ENCODE peak calls at places on chromosomes 12 and 14, in ten cellular contexts. A is colonic mucosa, Q is K562, E is PC-3, W is mesendoderm, R is fibroblast of lung, O is GM12878, J is MM.1S, K is mesenchymal stem cell, T is IMR-90. S is an unnamed sample. For H3K4me1, the result is how much of the 10 kb centered on the place peaks cover.

GRCh38 chr14:68695326-68695768 is 97.5 kb downstream of the ZFP36L1 start:
- DNase-seq in A (no peak), Q (no peak), E (peak), W (no peak), R (peak), O (peak), J (no peak), K (peak), T (peak), S (peak)

GRCh38 chr12:121801601-121802484 is 2.0 kb upstream of the SETD1B start:
- DNase-seq in A (peak), Q (no peak), E (peak), W (peak), R (peak), O (no peak), J (peak), K (peak), T (peak), S (peak)

GRCh38 chr14:49959822-49960408 is 67.0 kb downstream of the ARF6 start:
- DNase-seq in A (peak), Q (no peak), E (no peak), W (no peak), R (no peak), O (peak), J (no peak), K (no peak), T (no peak), S (no peak)

GRCh38 chr14:22556990-22557623 is 31.9 kb downstream of the DAD1 start:
- DNase-seq in A (peak), Q (peak), E (peak), W (peak), R (peak), O (no peak), J (peak), K (peak), T (peak), S (peak)

GRCh38 chr12:49693931-49694439 is 13.2 kb downstream of the FMNL3 start:
- DNase-seq in A (no peak), Q (no peak), E (peak), W (no peak), R (peak), O (no peak), J (no peak), K (no peak), T (no peak), S (no peak)

GRCh38 chr12:108825205-108825950 is 32.0 kb downstream of the SSH1 start:
- DNase-seq in A (no peak), Q (no peak), E (no peak), W (no peak), R (peak), O (peak), J (peak), K (peak), T (peak), S (peak)

GRCh38 chr12:56126732-56127239 is 1.3 kb upstream of the ESYT1 start:
- DNase-seq in A (no peak), Q (no peak), E (no peak), W (no peak), R (no peak), O (no peak), J (no peak), K (no peak), T (no peak), S (no peak)

GRCh38 chr14:36580856-36581831 is 1.3 kb downstream of the NKX2-8 start:
- DNase-seq in A (no peak), Q (no peak), E (peak), W (peak), R (peak), O (no peak), J (no peak), K (peak), T (peak), S (peak)

GRCh38 chr12:103930787-103931536 is 752 bp downstream of the HSP90B1 start:
- DNase-seq in A (peak), Q (peak), E (peak), W (peak), R (peak), O (no peak), J (peak), K (no peak), T (peak), S (peak)

GRCh38 chr12:14846878-14847580 is 3.7 kb upstream of the ART4 start:
- DNase-seq in A (no peak), Q (no peak), E (no peak), W (no peak), R (peak), O (no peak), J (no peak), K (no peak), T (no peak), S (no peak)

GRCh38 chr14:62654641-62655040 is 390.6 kb downstream of the KCNH5 start:
- DNase-seq in A (no peak), Q (no peak), E (no peak), W (no peak), R (peak), O (no peak), J (no peak), K (peak), T (peak), S (peak)

GRCh38 chr12:40144023-40144422 is 38.1 kb upstream of the SLC2A13 start:
- DNase-seq in A (no peak), Q (no peak), E (no peak), W (no peak), R (no peak), O (no peak), J (no peak), K (no peak), T (no peak), S (no peak)

GRCh38 chr12:6230321-6231110 is 30.3 kb downstream of the CD9 start:
- DNase-seq in A (peak), Q (no peak), E (peak), W (no peak), R (peak), O (peak), J (no peak), K (no peak), T (no peak), S (peak)

GRCh38 chr14:72638021-72638420 is 255.9 kb downstream of the DPF3 start:
- DNase-seq in A (no peak), Q (no peak), E (peak), W (no peak), R (peak), O (no peak), J (no peak), K (peak), T (peak), S (peak)

GRCh38 chr14:76917158-76917596 is 91.0 kb downstream of the LRRC74A start:
- DNase-seq in A (peak), Q (peak), E (peak), W (peak), R (peak), O (no peak), J (no peak), K (peak), T (peak), S (peak)

GRCh38 chr14:39680777-39681176 is 248.5 kb upstream of the FBXO33 start:
- DNase-seq in A (no peak), Q (no peak), E (no peak), W (no peak), R (no peak), O (peak), J (no peak), K (no peak), T (no peak), S (no peak)
- H3K4me1 ChIP-seq in A (under half), Q (under half), E (under half), W (under half), R (under half), O (under half), J (under half), K (under half), T (under half), S (under half)

GRCh38 chr14:60510976-60511599 is 2.1 kb downstream of the SIX6 start:
- DNase-seq in A (no peak), Q (no peak), E (no peak), W (no peak), R (no peak), O (no peak), J (no peak), K (no peak), T (no peak), S (no peak)

GRCh38 chr14:60512952-60513554 is 4.1 kb downstream of the SIX6 start:
- DNase-seq in A (no peak), Q (no peak), E (no peak), W (peak), R (no peak), O (no peak), J (no peak), K (no peak), T (no peak), S (no peak)

GRCh38 chr14:60515244-60515695 is 6.3 kb downstream of the SIX6 start:
- DNase-seq in A (no peak), Q (no peak), E (no peak), W (no peak), R (no peak), O (no peak), J (no peak), K (no peak), T (no peak), S (no peak)

GRCh38 chr14:60515696-60516284 is 6.8 kb downstream of the SIX6 start:
- DNase-seq in A (no peak), Q (no peak), E (no peak), W (peak), R (no peak), O (no peak), J (no peak), K (no peak), T (no peak), S (no peak)

GRCh38 chr14:60514378-60515243 is 5.7 kb downstream of the SIX6 start:
- DNase-seq in A (no peak), Q (peak), E (peak), W (peak), R (peak), O (no peak), J (no peak), K (peak), T (no peak), S (peak)
- H3K4me3 ChIP-seq in A (peak), Q (peak), E (peak), W (peak), R (peak), O (peak), J (peak), K (peak), T (peak), S (peak)

GRCh38 chr12:75944097-75944904 is 87.3 kb downstream of the PHLDA1 start:
- DNase-seq in A (no peak), Q (no peak), E (peak), W (peak), R (peak), O (peak), J (peak), K (peak), T (peak), S (peak)

GRCh38 chr12:75947171-75947723 is 84.3 kb downstream of the PHLDA1 start:
- DNase-seq in A (no peak), Q (no peak), E (no peak), W (no peak), R (no peak), O (no peak), J (no peak), K (no peak), T (no peak), S (no peak)

GRCh38 chr12:75945581-75945980 is 86.0 kb downstream of the PHLDA1 start:
- DNase-seq in A (no peak), Q (no peak), E (no peak), W (peak), R (peak), O (no peak), J (no peak), K (no peak), T (no peak), S (no peak)

GRCh38 chr12:75944905-75945412 is 86.6 kb downstream of the PHLDA1 start:
- DNase-seq in A (no peak), Q (no peak), E (no peak), W (no peak), R (no peak), O (no peak), J (no peak), K (no peak), T (no peak), S (no peak)

DNA sequence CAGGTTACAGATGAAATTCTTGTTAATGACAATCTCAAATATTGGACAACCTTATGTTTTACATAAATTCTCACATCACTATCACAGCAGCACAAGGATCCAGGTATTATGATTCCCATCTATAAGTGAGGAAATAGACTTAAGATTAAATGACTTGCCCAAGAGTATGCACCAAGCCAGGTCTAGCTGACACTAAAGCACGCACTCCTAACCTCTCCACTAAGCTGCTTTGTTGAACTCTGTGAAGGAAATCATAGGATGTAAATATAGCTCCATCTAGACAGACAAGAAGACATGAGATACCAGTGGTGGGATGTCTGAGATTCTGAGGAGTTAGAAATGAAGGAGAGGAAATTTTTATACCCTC is 87.9 kb downstream of the PHLDA1 start:
- DNase-seq in A (no peak), Q (no peak), E (peak), W (no peak), R (no peak), O (no peak), J (peak), K (no peak), T (no peak), S (no peak)
- H3K9ac ChIP-seq in A (no peak), Q (peak), E (peak), W (no peak), R (no peak), O (no peak), J (peak), K (peak), T (peak), S (peak)

DNA sequence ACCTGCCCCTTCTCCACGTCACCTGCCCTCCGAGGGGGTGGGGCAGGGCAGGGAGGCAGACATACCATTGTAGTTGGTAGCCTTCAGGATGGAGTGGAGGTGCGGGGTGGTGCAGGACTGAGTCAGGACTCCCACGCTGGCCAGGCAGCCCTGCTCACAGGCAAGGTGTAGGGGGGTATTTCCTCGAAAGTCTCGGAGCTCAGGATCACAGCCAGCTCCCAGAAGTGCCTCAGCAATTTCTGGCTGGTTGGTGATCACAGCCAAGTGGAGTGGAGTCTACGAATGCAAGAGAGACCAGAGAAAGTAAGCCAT is 1.5 kb downstream of the NFKBIA start:
- DNase-seq in A (no peak), Q (peak), E (peak), W (no peak), R (peak), O (no peak), J (no peak), K (no peak), T (peak), S (no peak)
- H3K4me1 ChIP-seq in A (under half), Q (under half), E (under half), W (under half), R (under half), O (under half), J (under half), K (under half), T (under half), S (half or more)

DNA sequence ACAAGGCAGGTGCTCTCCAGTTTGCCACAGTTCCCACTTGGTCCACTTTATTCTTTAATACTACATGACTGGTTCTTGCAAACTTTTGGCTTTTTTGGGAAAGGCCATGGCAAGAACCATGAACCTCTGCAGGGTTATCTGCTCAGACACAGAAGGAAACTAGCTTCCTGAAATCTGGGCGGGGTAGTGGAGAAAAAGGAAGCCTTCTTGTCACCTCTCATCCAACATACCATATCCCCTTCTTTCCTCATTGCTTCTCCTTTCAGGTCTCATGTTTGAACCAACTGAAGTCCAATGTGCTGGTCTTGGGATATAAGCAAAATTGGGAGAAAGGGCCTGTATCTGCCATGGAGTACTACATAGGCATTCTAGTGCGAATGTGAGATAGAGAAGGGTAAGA is 5.5 kb upstream of the KLHL33 start:
- DNase-seq in A (no peak), Q (no peak), E (no peak), W (no peak), R (no peak), O (no peak), J (no peak), K (no peak), T (no peak), S (no peak)
- H3K4me3 ChIP-seq in A (no peak), Q (no peak), E (no peak), W (no peak), R (no peak), O (no peak), J (no peak), K (no peak), T (no peak), S (no peak)

GRCh38 chr12:128797119-128798118 is 26.3 kb downstream of the SLC15A4 start:
- DNase-seq in A (no peak), Q (no peak), E (peak), W (peak), R (no peak), O (no peak), J (no peak), K (peak), T (peak), S (no peak)
- H3K9ac ChIP-seq in A (no peak), Q (no peak), E (peak), W (no peak), R (no peak), O (peak), J (no peak), K (no peak), T (peak), S (no peak)

GRCh38 chr14:93926209-93926872 is 803 bp upstream of the FAM181A start:
- DNase-seq in A (no peak), Q (no peak), E (no peak), W (no peak), R (no peak), O (no peak), J (no peak), K (no peak), T (no peak), S (no peak)
- H3K4me1 ChIP-seq in A (under half), Q (under half), E (under half), W (under half), R (under half), O (under half), J (under half), K (under half), T (under half), S (under half)

GRCh38 chr12:110466791-110467190 is 1.3 kb downstream of the GPN3 start:
- DNase-seq in A (no peak), Q (no peak), E (no peak), W (no peak), R (no peak), O (no peak), J (no peak), K (no peak), T (no peak), S (no peak)
- H3K4me3 ChIP-seq in A (no peak), Q (peak), E (peak), W (no peak), R (no peak), O (peak), J (no peak), K (no peak), T (no peak), S (peak)

GRCh38 chr12:62164036-62164435 is 96.2 kb upstream of the USP15 start:
- DNase-seq in A (no peak), Q (no peak), E (no peak), W (no peak), R (no peak), O (no peak), J (no peak), K (no peak), T (no peak), S (no peak)

GRCh38 chr12:62158013-62158412 is 102.2 kb upstream of the USP15 start:
- DNase-seq in A (no peak), Q (no peak), E (no peak), W (no peak), R (no peak), O (no peak), J (no peak), K (no peak), T (no peak), S (no peak)

GRCh38 chr12:62163368-62163767 is 96.8 kb upstream of the USP15 start:
- DNase-seq in A (no peak), Q (no peak), E (no peak), W (no peak), R (no peak), O (no peak), J (peak), K (no peak), T (no peak), S (no peak)

GRCh38 chr12:62158416-62159360 is 101.5 kb upstream of the USP15 start:
- DNase-seq in A (no peak), Q (no peak), E (no peak), W (no peak), R (no peak), O (no peak), J (no peak), K (no peak), T (no peak), S (peak)

DNA sequence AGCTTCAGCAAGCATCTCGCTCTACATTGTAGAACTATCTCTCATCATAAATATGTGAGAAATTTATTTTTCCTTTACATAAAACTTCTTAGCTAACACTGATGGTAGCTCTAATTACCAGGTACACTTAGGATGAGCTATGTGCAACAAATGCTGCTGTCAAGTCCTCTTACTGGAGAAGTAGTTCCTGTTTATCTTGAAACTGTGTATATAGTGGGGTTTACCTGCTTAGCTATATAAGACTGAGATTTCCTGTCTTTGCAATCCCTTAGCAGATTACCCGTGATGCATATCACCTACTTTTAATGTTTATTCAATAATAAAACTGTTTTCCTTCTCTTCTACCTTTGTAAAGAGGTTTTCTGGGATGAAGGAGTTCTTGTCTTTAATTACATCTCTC is 98.0 kb upstream of the USP15 start:
- DNase-seq in A (no peak), Q (no peak), E (no peak), W (no peak), R (no peak), O (no peak), J (peak), K (no peak), T (no peak), S (no peak)
- H3K9ac ChIP-seq in A (no peak), Q (no peak), E (no peak), W (no peak), R (no peak), O (no peak), J (no peak), K (no peak), T (no peak), S (no peak)

S was measured in adipocyte.